ENCODE peak calls at places on chromosomes 4 and X, in six cellular contexts. F, Y, A, T, C and N are unnamed samples.

GRCh38 chrX:112947981-112948380 is 107.3 kb upstream of the AMOT start:
- DNase-seq in F (no peak), A (no peak), C (no peak), Y (no peak), T (no peak), N (no peak)

GRCh38 chr4:78650106-78651021 is 98.8 kb downstream of the ANXA3 start:
- DNase-seq in Y (no peak), F (no peak), C (peak; percentile 91), T (no peak), A (no peak), N (peak; percentile 81)

GRCh38 chr4:26372525-26373172 is 51.8 kb downstream of the RBPJ start:
- DNase-seq in T (no peak), F (peak; percentile 68), A (peak; percentile 5), C (peak; percentile 54), Y (peak; percentile 38), N (peak; percentile 76)

GRCh38 chrX:29478336-29479069 is 736.9 kb upstream of the MAGEB2 start:
- DNase-seq in C (peak; percentile 24), F (peak; percentile 24), A (no peak), T (peak; percentile 15), Y (no peak), N (peak; percentile 35)

GRCh38 chrX:113959912-113960626 is 623.8 kb upstream of the HTR2C start:
- DNase-seq in C (no peak), T (peak; percentile 12), A (no peak), Y (no peak), F (no peak), N (no peak)

GRCh38 chr4:152090543-152090942 is 329.7 kb upstream of the GATB start:
- DNase-seq in C (peak; percentile 46), F (no peak), Y (no peak), T (no peak), A (no peak), N (no peak)

GRCh38 chr4:120870279-120870673 is 52.2 kb downstream of the PRDM5 start:
- DNase-seq in F (no peak), C (no peak), A (no peak), Y (no peak), T (peak; percentile 61), N (no peak)

GRCh38 chr4:40276541-40276940 is 58.6 kb upstream of the CHRNA9 start:
- DNase-seq in Y (no peak), C (no peak), F (no peak), T (no peak), A (no peak), N (no peak)

GRCh38 chr4:39526283-39526682 is 956 bp downstream of the UGDH start:
- DNase-seq in F (no peak), C (no peak), A (no peak), Y (no peak), T (no peak), N (no peak)

GRCh38 chr4:76439491-76439890 is 4.5 kb downstream of the SHROOM3 start:
- DNase-seq in C (no peak), A (no peak), T (no peak), Y (no peak), F (no peak), N (no peak)

GRCh38 chr4:113784497-113785254 is 23.1 kb upstream of the CAMK2D start:
- DNase-seq in C (peak; percentile 97), Y (no peak), F (peak; percentile 96), A (peak; percentile 12), T (no peak), N (peak; percentile 97)

GRCh38 chr4:62077406-62077805 is 877.3 kb downstream of the ADGRL3 start:
- DNase-seq in C (no peak), A (no peak), T (no peak), Y (no peak), F (no peak), N (no peak)

GRCh38 chr4:26601204-26601603 is 17.3 kb downstream of the TBC1D19 start:
- DNase-seq in Y (no peak), C (no peak), T (no peak), F (no peak), A (no peak), N (no peak)

GRCh38 chrX:17638731-17639130 is 98.6 kb upstream of the SCML1 start:
- DNase-seq in A (no peak), T (no peak), Y (no peak), F (no peak), C (no peak), N (no peak)

GRCh38 chr4:168811793-168812651 is 198.0 kb downstream of the CBR4 start:
- DNase-seq in Y (no peak), T (no peak), C (peak; percentile 77), F (peak; percentile 59), A (no peak), N (peak; percentile 53)

GRCh38 chrX:153983321-153983729 is 10.8 kb downstream of the TMEM187 start:
- DNase-seq in C (no peak), Y (peak; percentile 12), F (no peak), A (no peak), T (no peak), N (no peak)

GRCh38 chr4:52837716-52838558 is 24.2 kb upstream of the RASL11B start:
- DNase-seq in F (no peak), A (no peak), T (no peak), Y (no peak), C (peak; percentile 80), N (peak; percentile 81)

GRCh38 chr4:123833156-123833555 is 436.6 kb downstream of the SPRY1 start:
- DNase-seq in C (no peak), F (peak; percentile 70), A (no peak), T (no peak), Y (no peak), N (peak; percentile 74)

GRCh38 chrX:111339212-111339611 is 68.9 kb upstream of the CAPN6 start:
- DNase-seq in F (no peak), A (no peak), Y (no peak), T (no peak), C (no peak), N (no peak)

GRCh38 chr4:114924311-114924710 is 189.1 kb downstream of the NDST4 start:
- DNase-seq in F (no peak), T (no peak), Y (no peak), C (no peak), A (no peak), N (no peak)

GRCh38 chr4:68074397-68074796 is 55.3 kb downstream of the TMPRSS11F start:
- DNase-seq in A (no peak), C (peak; percentile 17), T (no peak), F (no peak), Y (no peak), N (no peak)

GRCh38 chrX:155768036-155768769 is 112.9 kb upstream of the VAMP7 start:
- DNase-seq in F (no peak), Y (no peak), T (no peak), A (no peak), C (peak; percentile 70), N (no peak)

GRCh38 chr4:76292730-76293129 is 13.8 kb upstream of the STBD1 start:
- DNase-seq in T (no peak), C (no peak), Y (no peak), F (no peak), A (no peak), N (no peak)

GRCh38 chrX:1242901-1243402 is 25.7 kb upstream of the CSF2RA start:
- DNase-seq in A (no peak), T (no peak), C (no peak), Y (no peak), F (no peak), N (no peak)

GRCh38 chrX:1165535-1166196 is 46.8 kb downstream of the CRLF2 start:
- DNase-seq in Y (no peak), C (peak; percentile 0), T (no peak), F (no peak), A (no peak), N (peak; percentile 8)

GRCh38 chrX:98380106-98380505 is 1496.4 kb downstream of the RPA4 start:
- DNase-seq in T (peak; percentile 52), F (no peak), Y (no peak), C (no peak), A (no peak), N (no peak)

GRCh38 chrX:98380556-98380955 is 1496.8 kb downstream of the RPA4 start:
- DNase-seq in C (no peak), F (no peak), Y (no peak), A (no peak), T (peak; percentile 13), N (no peak)

DNA sequence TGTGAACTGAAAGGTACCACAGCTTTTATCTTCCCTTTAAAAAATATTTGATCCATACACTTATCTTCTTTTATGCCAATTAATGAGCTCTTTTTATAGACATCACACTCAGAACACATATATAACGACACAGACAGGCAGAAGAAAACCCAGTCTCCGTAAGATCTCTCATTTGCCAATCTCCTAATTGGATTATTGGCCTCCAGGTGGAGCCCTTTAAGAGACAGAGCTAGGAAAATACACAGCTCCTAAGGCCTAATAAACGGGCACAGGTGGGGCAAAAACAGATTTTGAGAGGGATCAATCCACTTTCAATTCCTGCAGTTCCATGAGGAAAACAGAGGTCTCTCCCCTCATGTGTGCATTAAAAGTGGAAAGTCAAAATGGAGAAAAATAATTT is 1495.4 kb downstream of the RPA4 start:
- DNase-seq in C (no peak), T (no peak), A (no peak), Y (no peak), F (no peak), N (no peak)
- TF ChIP-seq CTCF in C (no peak), T (no peak), A (peak; percentile 13), Y (no peak), F (no peak), N (no peak)

DNA sequence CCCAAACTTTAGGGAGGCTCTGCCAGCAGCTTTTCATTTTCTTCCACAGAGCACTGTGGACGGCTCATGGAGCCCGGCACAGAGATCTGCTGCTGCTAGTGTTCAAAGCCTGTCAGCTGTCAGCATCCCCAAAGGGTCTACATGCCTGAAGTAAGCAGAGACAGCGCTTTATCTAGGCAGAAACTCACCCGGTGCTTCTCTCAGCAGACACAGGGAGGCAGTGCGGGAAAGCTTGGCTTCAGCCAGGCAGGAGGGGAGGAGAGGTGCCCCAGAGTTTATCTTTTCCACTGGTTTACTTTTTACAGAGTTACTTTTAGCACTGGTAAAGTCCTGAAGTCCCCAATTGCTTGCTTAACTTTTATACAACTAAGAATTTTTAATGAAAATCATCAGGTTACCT is 339.3 kb downstream of the NKX6-1 start:
- DNase-seq in C (no peak), A (no peak), Y (no peak), F (no peak), T (peak; percentile 67), N (no peak)
- TF ChIP-seq CTCF in C (peak; percentile 7), A (no peak), Y (no peak), F (no peak), T (no peak), N (peak; percentile 8)

GRCh38 chr4:163195247-163195765 is 28.6 kb upstream of the NAF1 start:
- DNase-seq in A (no peak), Y (no peak), F (no peak), C (no peak), T (no peak), N (no peak)

GRCh38 chr4:163196904-163197505 is 30.3 kb upstream of the NAF1 start:
- DNase-seq in T (no peak), F (no peak), A (no peak), Y (no peak), C (no peak), N (no peak)

GRCh38 chr4:163194593-163194992 is 27.9 kb upstream of the NAF1 start:
- DNase-seq in F (no peak), A (no peak), Y (no peak), T (no peak), C (no peak), N (no peak)

GRCh38 chr4:163193717-163194116 is 27.0 kb upstream of the NAF1 start:
- DNase-seq in T (no peak), F (no peak), C (no peak), A (no peak), Y (no peak), N (no peak)

GRCh38 chr4:163191999-163192398 is 25.3 kb upstream of the NAF1 start:
- DNase-seq in T (no peak), C (peak; percentile 8), F (peak; percentile 9), Y (no peak), A (no peak), N (peak; percentile 36)
- TF ChIP-seq CTCF in T (peak; percentile 40), C (peak; percentile 29), F (peak; percentile 1), Y (no peak), A (peak; percentile 66), N (peak; percentile 80)

GRCh38 chr4:176635372-176636261 is 157.1 kb downstream of the VEGFC start:
- DNase-seq in A (peak; percentile 10), C (peak; percentile 84), F (peak; percentile 68), Y (no peak), T (no peak), N (peak; percentile 63)
- TF ChIP-seq CTCF in A (no peak), C (peak; percentile 7), F (no peak), Y (no peak), T (no peak), N (no peak)